ENCODE peak calls at places on chromosomes 3 and 15, in eight cellular contexts. C is AG09309; D is neuronal stem cell; Z is adrenal gland; A is CD8-positive, alpha-beta T cell; R is heart left ventricle; G is hepatocyte; T is foreskin fibroblast. E is an unnamed sample.

GRCh38 chr15:99187886-99188285 is 61.5 kb downstream of the TTC23 start:
- DNase-seq in G (no peak), Z (no peak), A (no peak), R (no peak), D (no peak), C (no peak), T (peak), E (no peak)

GRCh38 chr3:72746412-72747411 is 101.5 kb downstream of the SHQ1 start:
- DNase-seq in C (no peak), T (peak), D (no peak), Z (no peak), A (no peak), G (no peak), R (no peak), E (no peak)

GRCh38 chr3:182713743-182714517 is 79.4 kb upstream of the ATP11B start:
- DNase-seq in T (peak), D (no peak), C (peak), R (no peak), Z (peak), A (no peak), G (peak), E (peak)

GRCh38 chr15:25183581-25184330 is 229.0 kb downstream of the SNRPN start:
- DNase-seq in D (no peak), G (no peak), R (no peak), A (peak), C (no peak), T (no peak), Z (no peak), E (no peak)

GRCh38 chr3:147377412-147378185 is 28.7 kb downstream of the ZIC4 start:
- DNase-seq in A (no peak), R (no peak), G (no peak), D (no peak), C (no peak), Z (no peak), T (no peak), E (no peak)

GRCh38 chr3:137792633-137793271 is 28.6 kb downstream of the SOX14 start:
- DNase-seq in Z (peak), A (no peak), D (no peak), G (peak), C (no peak), R (no peak), T (peak), E (peak)

GRCh38 chr3:170189396-170190256 is 8.1 kb upstream of the PHC3 start:
- DNase-seq in D (no peak), R (no peak), C (no peak), Z (no peak), G (no peak), A (no peak), T (no peak), E (no peak)

GRCh38 chr3:170690133-170690981 is 104.5 kb upstream of the SLC7A14 start:
- DNase-seq in A (peak), D (peak), G (peak), C (no peak), T (peak), Z (peak), R (peak), E (peak)

GRCh38 chr3:152301745-152302181 is 33.0 kb downstream of the MBNL1 start:
- DNase-seq in G (no peak), T (no peak), C (no peak), R (no peak), D (no peak), A (no peak), Z (no peak), E (no peak)

GRCh38 chr3:42189746-42190145 is 76.2 kb downstream of the CCK start:
- DNase-seq in Z (no peak), R (no peak), C (no peak), D (no peak), A (no peak), G (no peak), T (peak), E (no peak)

GRCh38 chr15:45702041-45702440 is 67.2 kb downstream of the SQOR start:
- DNase-seq in G (no peak), D (no peak), Z (no peak), A (no peak), C (no peak), R (no peak), T (no peak), E (no peak)

GRCh38 chr15:34855893-34856292 is 60.5 kb upstream of the ACTC1 start:
- DNase-seq in G (no peak), D (no peak), C (no peak), R (peak), T (peak), A (no peak), Z (peak), E (no peak)

GRCh38 chr15:70491183-70491621 is 272.2 kb downstream of the UACA start:
- DNase-seq in R (no peak), D (no peak), Z (no peak), C (no peak), G (no peak), T (no peak), A (no peak), E (no peak)

GRCh38 chr3:122105626-122106025 is 50.5 kb downstream of the CD86 start:
- DNase-seq in R (no peak), A (no peak), Z (no peak), T (no peak), G (no peak), C (no peak), D (no peak), E (no peak)

GRCh38 chr3:120791958-120792357 is 49.4 kb downstream of the GTF2E1 start:
- DNase-seq in T (peak), A (no peak), D (no peak), C (no peak), G (peak), Z (no peak), R (no peak), E (no peak)

GRCh38 chr3:187062526-187063177 is 76.6 kb downstream of the RPL39L start:
- DNase-seq in R (no peak), T (peak), C (peak), G (no peak), A (no peak), Z (no peak), D (no peak), E (no peak)

GRCh38 chr3:64642327-64643151 is 45.3 kb downstream of the ADAMTS9 start:
- DNase-seq in R (no peak), C (no peak), G (peak), T (peak), Z (peak), D (peak), A (no peak), E (no peak)

GRCh38 chr15:70962084-70962483 is 69.5 kb downstream of the LRRC49 start:
- DNase-seq in A (no peak), C (no peak), Z (no peak), T (no peak), R (no peak), D (no peak), G (no peak), E (no peak)

GRCh38 chr15:92803852-92804609 is 96.1 kb upstream of the CHD2 start:
- DNase-seq in A (no peak), D (no peak), R (peak), G (peak), T (peak), C (peak), Z (peak), E (no peak)

GRCh38 chr15:92655178-92655995 is at the start of gene FAM174B:
- DNase-seq in Z (peak), D (peak), R (peak), G (peak), C (no peak), T (peak), A (no peak), E (peak)

GRCh38 chr3:100063929-100064461 is 50.3 kb downstream of the FILIP1L start:
- DNase-seq in Z (no peak), C (no peak), A (no peak), R (no peak), D (no peak), T (peak), G (no peak), E (no peak)

GRCh38 chr15:39127925-39128617 is 452.8 kb upstream of the THBS1 start:
- DNase-seq in D (no peak), Z (peak), T (peak), C (peak), G (peak), A (no peak), R (no peak), E (no peak)

GRCh38 chr15:49301562-49301961 is 121.5 kb upstream of the FGF7 start:
- DNase-seq in T (peak), C (no peak), R (no peak), Z (no peak), D (no peak), A (no peak), G (no peak), E (no peak)

GRCh38 chr3:45365060-45365459 is 23.3 kb upstream of the LARS2 start:
- DNase-seq in D (no peak), T (peak), C (no peak), Z (no peak), R (no peak), G (no peak), A (no peak), E (no peak)

GRCh38 chr3:138397983-138398382 is 36.4 kb upstream of the ESYT3 start:
- DNase-seq in R (no peak), D (no peak), A (no peak), G (no peak), T (peak), Z (peak), C (no peak), E (no peak)

GRCh38 chr3:134231131-134231530 is 19.5 kb downstream of the RYK start:
- DNase-seq in Z (no peak), R (no peak), D (no peak), G (no peak), C (no peak), A (no peak), T (no peak), E (no peak)

GRCh38 chr3:64463981-64464380 is 223.8 kb downstream of the ADAMTS9 start:
- DNase-seq in D (no peak), A (no peak), T (no peak), C (no peak), Z (no peak), G (no peak), R (no peak), E (no peak)

GRCh38 chr15:40366204-40367037 is 8.4 kb downstream of the DISP2 start:
- DNase-seq in A (no peak), Z (no peak), G (no peak), T (no peak), R (no peak), C (no peak), D (no peak), E (no peak)
- H3K4me3 ChIP-seq in A (no peak), Z (no peak), G (no peak), T (no peak), R (no peak), C (no peak), D (no peak), E (no peak)

DNA sequence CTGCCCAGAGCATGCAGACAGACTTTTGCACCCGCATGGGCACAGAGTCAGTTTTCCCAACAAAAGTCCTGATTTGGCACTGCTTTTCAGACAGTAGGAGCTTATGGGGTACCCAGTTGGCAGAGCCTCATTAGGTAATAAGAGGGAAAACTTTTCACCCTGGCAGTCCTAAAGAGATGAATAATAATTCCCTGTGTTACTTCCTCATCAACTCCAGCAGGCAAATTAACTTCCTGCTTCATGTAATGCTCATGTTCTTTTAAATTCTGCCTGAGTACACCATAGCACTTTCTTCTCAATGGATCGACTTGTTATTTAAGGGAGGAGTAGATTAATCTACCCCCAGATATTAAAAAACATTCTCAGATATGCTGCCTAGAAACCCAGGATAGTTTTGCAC is 214.4 kb downstream of the KCNMB2 start:
- DNase-seq in A (no peak), D (no peak), Z (no peak), C (no peak), R (no peak), T (no peak), G (no peak), E (no peak)
- H3K4me3 ChIP-seq in A (no peak), D (no peak), Z (no peak), C (no peak), R (no peak), T (no peak), G (no peak), E (no peak)

GRCh38 chr3:71456155-71456554 is 127.4 kb downstream of the FOXP1 start:
- DNase-seq in D (no peak), R (no peak), G (no peak), T (no peak), A (no peak), Z (no peak), C (no peak), E (no peak)
- H3K4me3 ChIP-seq in D (no peak), R (no peak), G (no peak), T (no peak), A (peak), Z (no peak), C (no peak), E (no peak)

GRCh38 chr3:184526158-184526483 is 35.5 kb upstream of the EPHB3 start:
- DNase-seq in Z (no peak), A (no peak), R (no peak), G (no peak), D (no peak), T (peak), C (no peak), E (no peak)
- H3K4me3 ChIP-seq in Z (no peak), A (peak), R (peak), G (peak), D (peak), T (peak), C (no peak), E (no peak)

GRCh38 chr3:112675943-112676530 is 35.1 kb upstream of the CCDC80 start:
- DNase-seq in G (no peak), T (no peak), A (no peak), Z (no peak), C (no peak), R (no peak), D (no peak), E (no peak)
- H3K4me3 ChIP-seq in G (no peak), T (no peak), A (no peak), Z (no peak), C (no peak), R (no peak), D (no peak), E (no peak)

DNA sequence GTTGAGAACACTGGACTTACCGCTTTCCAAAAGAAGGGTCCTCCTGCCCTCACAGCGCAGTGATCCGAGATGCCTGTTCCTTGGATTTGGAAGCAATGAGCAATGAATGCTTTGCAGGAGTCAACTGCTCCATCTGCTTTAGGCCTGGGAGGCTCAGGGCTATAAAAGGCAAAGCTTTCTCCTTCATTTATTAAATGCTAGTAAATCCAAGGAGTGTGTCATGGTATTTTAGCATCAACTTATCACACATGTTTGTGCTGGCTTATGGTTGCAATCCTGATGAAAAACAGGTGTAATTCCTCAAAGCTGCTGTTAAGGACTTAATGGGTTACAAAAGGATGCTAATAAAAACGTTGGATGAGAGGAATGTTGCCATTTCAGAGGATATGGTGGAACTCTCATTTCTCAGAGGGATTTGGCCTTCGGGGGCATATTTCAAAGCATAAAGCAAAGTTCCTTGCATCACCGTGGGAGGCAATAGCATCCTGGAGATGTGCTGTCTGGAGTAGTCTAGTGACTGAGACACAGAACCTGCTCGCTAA is 158.5 kb upstream of the TPM1 start:
- DNase-seq in C (peak), A (no peak), Z (no peak), D (no peak), G (no peak), R (no peak), T (peak), E (no peak)
- H3K4me3 ChIP-seq in C (no peak), A (no peak), Z (no peak), D (no peak), G (no peak), R (no peak), T (no peak), E (no peak)

GRCh38 chr3:13190376-13190762 is 117.1 kb upstream of the IQSEC1 start:
- DNase-seq in R (no peak), D (no peak), T (no peak), G (no peak), A (no peak), Z (no peak), C (no peak), E (no peak)
- H3K4me3 ChIP-seq in R (no peak), D (no peak), T (no peak), G (no peak), A (no peak), Z (no peak), C (no peak), E (no peak)

GRCh38 chr3:49867871-49868321 is 1.8 kb downstream of the CAMKV start:
- DNase-seq in A (no peak), T (peak), R (no peak), G (peak), D (peak), Z (peak), C (no peak), E (peak)
- H3K4me3 ChIP-seq in A (no peak), T (no peak), R (no peak), G (no peak), D (no peak), Z (no peak), C (no peak), E (no peak)

GRCh38 chr15:43103939-43104338 is 1.9 kb downstream of the UBR1 start:
- DNase-seq in G (no peak), Z (no peak), T (no peak), A (no peak), R (no peak), D (no peak), C (no peak), E (no peak)
- H3K4me3 ChIP-seq in G (no peak), Z (no peak), T (no peak), A (no peak), R (no peak), D (no peak), C (no peak), E (no peak)

GRCh38 chr3:115245437-115245836 is 98.3 kb upstream of the ZBTB20 start:
- DNase-seq in A (no peak), Z (peak), C (peak), R (no peak), G (peak), D (no peak), T (peak), E (no peak)

GRCh38 chr3:115244350-115244749 is 97.3 kb upstream of the ZBTB20 start:
- DNase-seq in R (no peak), C (no peak), T (no peak), A (no peak), G (no peak), D (no peak), Z (no peak), E (no peak)

GRCh38 chr3:115236496-115236895 is 89.4 kb upstream of the ZBTB20 start:
- DNase-seq in A (no peak), R (no peak), Z (no peak), G (no peak), C (no peak), T (peak), D (no peak), E (no peak)

GRCh38 chr3:115239717-115240116 is 92.6 kb upstream of the ZBTB20 start:
- DNase-seq in R (peak), A (no peak), C (peak), D (no peak), Z (peak), T (peak), G (peak), E (no peak)
- H3K4me3 ChIP-seq in R (no peak), A (no peak), C (no peak), D (no peak), Z (no peak), T (no peak), G (no peak), E (no peak)

E was measured in Jurkat, Clone E6-1.